ENCODE peak calls at places on chromosomes 12 and 14, in nine cellular contexts. M is cardiac muscle cell, D is ascending aorta, N is lower leg skin, B is HFFc6, Z is psoas muscle, J is tibial nerve, T is mesothelial cell of epicardium, K is glutamatergic neuron. F is an unnamed sample.

GRCh38 chr14:22852599-22852939 is 16.2 kb downstream of the MMP14 start:
- DNase-seq in M (no peak), D (no peak), N (no peak), B (no peak), Z (no peak), J (no peak), T (no peak), K (no peak), F (no peak)

GRCh38 chr14:81471062-81471461 is 62.6 kb downstream of the SEL1L start:
- DNase-seq in M (no peak), D (no peak), N (no peak), B (no peak), Z (no peak), J (no peak), T (no peak), K (no peak), F (no peak)

GRCh38 chr12:77190022-77190421 is 124.7 kb upstream of the E2F7 start:
- DNase-seq in M (no peak), D (no peak), N (no peak), B (peak), Z (no peak), J (no peak), T (no peak), K (no peak), F (no peak)

GRCh38 chr14:64736271-64737131 is 32.3 kb downstream of the PLEKHG3 start:
- DNase-seq in M (no peak), D (no peak), N (no peak), B (no peak), Z (no peak), J (no peak), T (no peak), K (no peak), F (no peak)

GRCh38 chr12:106066051-106066705 is 72.6 kb downstream of the NUAK1 start:
- DNase-seq in M (no peak), D (no peak), N (no peak), B (no peak), Z (no peak), J (no peak), T (no peak), K (no peak), F (no peak)

GRCh38 chr14:21320913-21321312 is 41.0 kb downstream of the RPGRIP1 start:
- DNase-seq in M (no peak), D (no peak), N (no peak), B (no peak), Z (no peak), J (no peak), T (no peak), K (no peak), F (no peak)

GRCh38 chr12:106205208-106206069 is 42.4 kb downstream of the CKAP4 start:
- DNase-seq in M (no peak), D (no peak), N (no peak), B (peak), Z (peak), J (no peak), T (no peak), K (no peak), F (peak)

GRCh38 chr12:13701502-13701901 is 279.9 kb downstream of the GRIN2B start:
- DNase-seq in M (no peak), D (no peak), N (no peak), B (no peak), Z (no peak), J (no peak), T (no peak), K (no peak), F (no peak)

GRCh38 chr12:104058796-104059195 is 5.5 kb upstream of the HCFC2 start:
- DNase-seq in M (no peak), D (no peak), N (no peak), B (no peak), Z (no peak), J (no peak), T (no peak), K (no peak), F (no peak)

GRCh38 chr12:22228022-22228875 is 106.3 kb downstream of the ST8SIA1 start:
- DNase-seq in M (no peak), D (no peak), N (no peak), B (no peak), Z (no peak), J (no peak), T (no peak), K (no peak), F (no peak)

GRCh38 chr12:82470906-82471512 is 112.7 kb downstream of the METTL25 start:
- DNase-seq in M (no peak), D (no peak), N (no peak), B (no peak), Z (no peak), J (no peak), T (no peak), K (no peak), F (no peak)

GRCh38 chr12:12979731-12980259 is 20.3 kb downstream of the HEBP1 start:
- DNase-seq in M (no peak), D (peak), N (no peak), B (peak), Z (no peak), J (no peak), T (no peak), K (no peak), F (no peak)

GRCh38 chr14:89025581-89026236 is 201.3 kb downstream of the TTC8 start:
- DNase-seq in M (no peak), D (no peak), N (peak), B (peak), Z (no peak), J (no peak), T (no peak), K (no peak), F (no peak)

GRCh38 chr12:67720383-67720856 is 71.9 kb downstream of the DYRK2 start:
- DNase-seq in M (no peak), D (no peak), N (no peak), B (peak), Z (peak), J (no peak), T (no peak), K (no peak), F (no peak)

GRCh38 chr12:95208678-95209077 is 8.6 kb downstream of the FGD6 start:
- DNase-seq in M (no peak), D (no peak), N (no peak), B (no peak), Z (no peak), J (no peak), T (no peak), K (no peak), F (no peak)

GRCh38 chr14:94028450-94028826 is 2.3 kb downstream of the OTUB2 start:
- DNase-seq in M (no peak), D (no peak), N (no peak), B (no peak), Z (no peak), J (no peak), T (no peak), K (no peak), F (peak)

GRCh38 chr12:131049569-131050339 is 96.0 kb downstream of the ADGRD1 start:
- DNase-seq in M (no peak), D (no peak), N (no peak), B (no peak), Z (no peak), J (no peak), T (no peak), K (no peak), F (no peak)

GRCh38 chr14:87045241-87045640 is 947.7 kb downstream of the GALC start:
- DNase-seq in M (no peak), D (no peak), N (no peak), B (no peak), Z (no peak), J (no peak), T (no peak), K (no peak), F (no peak)

GRCh38 chr12:130799051-130799450 is 40.0 kb downstream of the STX2 start:
- DNase-seq in M (no peak), D (no peak), N (no peak), B (no peak), Z (no peak), J (no peak), T (no peak), K (no peak), F (no peak)

GRCh38 chr14:65303185-65303901 is 109.2 kb upstream of the FUT8 start:
- DNase-seq in M (no peak), D (no peak), N (no peak), B (peak), Z (no peak), J (no peak), T (no peak), K (no peak), F (peak)

GRCh38 chr12:25014961-25015360 is 66.1 kb upstream of the BCAT1 start:
- DNase-seq in M (no peak), D (no peak), N (no peak), B (no peak), Z (no peak), J (no peak), T (no peak), K (no peak), F (no peak)

GRCh38 chr12:104006929-104007328 is 41.3 kb downstream of the TDG start:
- DNase-seq in M (no peak), D (no peak), N (no peak), B (peak), Z (no peak), J (no peak), T (no peak), K (no peak), F (no peak)

GRCh38 chr12:46514886-46515285 is 142.3 kb upstream of the SLC38A2 start:
- DNase-seq in M (no peak), D (no peak), N (no peak), B (no peak), Z (no peak), J (no peak), T (no peak), K (no peak), F (no peak)

GRCh38 chr12:19850341-19851065 is 411.2 kb downstream of the AEBP2 start:
- DNase-seq in M (no peak), D (peak), N (no peak), B (peak), Z (no peak), J (no peak), T (no peak), K (no peak), F (no peak)

GRCh38 chr12:124667671-124668337 is 100.4 kb upstream of the NCOR2 start:
- DNase-seq in M (no peak), D (no peak), N (no peak), B (no peak), Z (no peak), J (no peak), T (no peak), K (no peak), F (no peak)

GRCh38 chr12:1216560-1216959 is 225.5 kb downstream of the ERC1 start:
- DNase-seq in M (no peak), D (no peak), N (no peak), B (no peak), Z (no peak), J (no peak), T (no peak), K (no peak), F (no peak)

GRCh38 chr14:53295372-53295771 is 142.2 kb upstream of the DDHD1 start:
- DNase-seq in M (no peak), D (no peak), N (no peak), B (no peak), Z (no peak), J (no peak), T (no peak), K (no peak), F (no peak)

GRCh38 chr12:124438415-124439056 is 128.9 kb downstream of the NCOR2 start:
- DNase-seq in M (no peak), D (no peak), N (no peak), B (no peak), Z (no peak), J (no peak), T (no peak), K (no peak), F (peak)

GRCh38 chr12:112738531-112738930 is 53.0 kb upstream of the RPH3A start:
- DNase-seq in M (no peak), D (no peak), N (no peak), B (no peak), Z (no peak), J (no peak), T (no peak), K (no peak), F (no peak)

GRCh38 chr12:106138646-106139421 is at the start of gene NUAK1:
- DNase-seq in M (peak), D (peak), N (peak), B (peak), Z (peak), J (peak), T (peak), K (peak), F (peak)

GRCh38 chr14:101980700-101981099 is 16.3 kb downstream of the DYNC1H1 start:
- DNase-seq in M (no peak), D (peak), N (peak), B (peak), Z (peak), J (no peak), T (no peak), K (no peak), F (peak)

GRCh38 chr12:9660046-9660445 is 9.5 kb upstream of the CLEC2D start:
- DNase-seq in M (no peak), D (no peak), N (no peak), B (no peak), Z (no peak), J (no peak), T (no peak), K (no peak), F (no peak)

GRCh38 chr12:16121953-16122352 is 155.5 kb downstream of the SLC15A5 start:
- DNase-seq in M (no peak), D (no peak), N (no peak), B (no peak), Z (no peak), J (no peak), T (no peak), K (no peak), F (no peak)

GRCh38 chr12:29025936-29026335 is 123.1 kb upstream of the FAR2 start:
- DNase-seq in M (no peak), D (no peak), N (no peak), B (no peak), Z (no peak), J (no peak), T (no peak), K (no peak), F (no peak)

GRCh38 chr12:12725956-12726542 is 8.9 kb downstream of the CDKN1B start:
- DNase-seq in M (no peak), D (no peak), N (no peak), B (no peak), Z (no peak), J (no peak), T (no peak), K (no peak), F (no peak)

GRCh38 chr12:113440947-113441782 is 19.0 kb downstream of the SDSL start:
- DNase-seq in M (peak), D (no peak), N (no peak), B (no peak), Z (no peak), J (no peak), T (no peak), K (no peak), F (no peak)

GRCh38 chr12:105935981-105936380 is 202.8 kb downstream of the NUAK1 start:
- DNase-seq in M (no peak), D (no peak), N (no peak), B (peak), Z (no peak), J (no peak), T (no peak), K (no peak), F (no peak)

DNA sequence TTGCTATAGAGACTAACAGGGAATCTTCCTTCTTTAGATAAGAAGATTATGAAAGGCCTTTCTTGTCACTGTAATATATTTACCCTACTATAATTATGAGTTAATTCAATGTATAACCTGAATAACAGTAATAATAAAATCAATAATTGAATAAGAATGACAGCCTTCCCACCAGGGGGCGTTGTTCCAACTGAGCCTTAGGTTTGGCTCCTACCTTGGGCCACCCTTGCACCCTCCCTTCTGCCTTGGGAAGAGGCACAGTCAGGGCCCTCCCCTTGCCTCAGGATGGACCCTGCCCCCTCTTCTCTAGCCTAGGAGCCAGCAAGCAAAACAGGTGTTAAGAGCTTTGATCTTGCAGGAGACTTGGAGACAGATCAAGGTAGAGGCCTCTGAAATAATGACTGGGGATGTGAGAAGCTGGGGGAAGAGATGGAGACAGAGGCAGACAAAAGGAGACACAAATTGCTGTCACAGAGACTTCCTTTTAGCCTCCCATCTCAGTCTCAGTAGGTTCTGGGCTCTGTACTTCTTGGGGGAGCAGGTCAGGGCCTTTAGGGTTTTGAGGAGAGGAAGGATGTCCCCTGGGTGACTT is 40.1 kb upstream of the CISTR start:
- DNase-seq in M (no peak), D (no peak), N (no peak), B (no peak), Z (no peak), J (no peak), T (no peak), K (peak), F (peak)
- TF ChIP-seq CTCF in M (peak), D (no peak), N (no peak), B (peak), Z (peak), J (peak), T (peak), K (peak), F (peak)

GRCh38 chr14:73949752-73950734 is at the start of the genes COQ6 and FAM161B:
- DNase-seq in M (peak), D (peak), N (peak), B (peak), Z (peak), J (peak), T (peak), K (peak), F (peak)
- TF ChIP-seq CTCF in M (no peak), D (no peak), N (no peak), B (peak), Z (no peak), J (no peak), T (no peak), K (no peak), F (no peak)

DNA sequence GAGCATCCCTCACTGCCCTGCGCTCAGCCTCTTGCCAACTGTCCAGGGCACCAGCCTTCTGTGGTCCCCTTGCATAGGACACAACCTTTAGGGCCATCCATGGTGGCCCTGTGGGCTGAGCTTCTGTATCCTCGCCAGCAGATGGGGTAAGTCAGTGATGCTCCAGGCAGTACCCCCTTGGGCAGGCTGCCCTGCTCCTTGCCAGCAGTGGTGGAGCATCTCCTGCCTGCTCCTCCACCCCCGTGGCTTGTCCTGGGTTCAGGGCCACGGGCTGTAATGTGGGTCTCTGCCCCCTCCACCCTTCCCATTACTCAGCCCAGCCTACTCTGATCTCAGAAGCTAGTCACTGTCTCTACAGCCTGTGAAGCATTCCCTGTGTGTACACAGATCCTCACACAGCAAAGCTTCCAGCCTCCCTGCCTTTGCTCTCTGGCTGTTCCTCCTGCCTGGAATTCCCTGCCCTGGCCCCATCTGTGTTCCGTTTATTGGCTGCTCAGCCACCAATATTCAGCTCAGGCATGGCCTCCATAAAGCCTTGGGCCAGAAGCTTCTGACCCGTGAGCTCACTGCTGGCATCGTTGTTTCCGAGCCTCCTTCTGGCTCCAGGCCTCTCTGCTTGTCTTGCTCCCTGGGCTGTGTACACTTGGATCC is 177.2 kb upstream of the PRMT8 start:
- DNase-seq in M (peak), D (no peak), N (no peak), B (peak), Z (no peak), J (no peak), T (no peak), K (peak), F (peak)
- TF ChIP-seq CTCF in M (peak), D (no peak), N (no peak), B (peak), Z (peak), J (no peak), T (peak), K (peak), F (peak)

GRCh38 chr14:37251778-37252177 is 54.0 kb downstream of the MIPOL1 start:
- DNase-seq in M (no peak), D (no peak), N (no peak), B (no peak), Z (no peak), J (no peak), T (no peak), K (no peak), F (no peak)
- TF ChIP-seq CTCF in M (peak), D (no peak), N (no peak), B (peak), Z (no peak), J (no peak), T (no peak), K (peak), F (peak)

GRCh38 chr12:110932048-110932447 is 11.7 kb upstream of the MYL2 start:
- DNase-seq in M (no peak), D (no peak), N (no peak), B (no peak), Z (no peak), J (no peak), T (no peak), K (peak), F (no peak)
- TF ChIP-seq CTCF in M (peak), D (no peak), N (no peak), B (peak), Z (no peak), J (no peak), T (peak), K (peak), F (no peak)

GRCh38 chr12:65306603-65307501 is 28.4 kb downstream of the MSRB3 start:
- DNase-seq in M (peak), D (no peak), N (no peak), B (peak), Z (peak), J (no peak), T (peak), K (no peak), F (peak)
- TF ChIP-seq CTCF in M (peak), D (peak), N (no peak), B (peak), Z (peak), J (no peak), T (peak), K (peak), F (peak)

GRCh38 chr12:27524839-27525238 is 833 bp downstream of the PPFIBP1 start:
- DNase-seq in M (no peak), D (no peak), N (no peak), B (peak), Z (no peak), J (no peak), T (no peak), K (no peak), F (no peak)
- TF ChIP-seq CTCF in M (peak), D (no peak), N (no peak), B (peak), Z (no peak), J (no peak), T (no peak), K (no peak), F (no peak)

DNA sequence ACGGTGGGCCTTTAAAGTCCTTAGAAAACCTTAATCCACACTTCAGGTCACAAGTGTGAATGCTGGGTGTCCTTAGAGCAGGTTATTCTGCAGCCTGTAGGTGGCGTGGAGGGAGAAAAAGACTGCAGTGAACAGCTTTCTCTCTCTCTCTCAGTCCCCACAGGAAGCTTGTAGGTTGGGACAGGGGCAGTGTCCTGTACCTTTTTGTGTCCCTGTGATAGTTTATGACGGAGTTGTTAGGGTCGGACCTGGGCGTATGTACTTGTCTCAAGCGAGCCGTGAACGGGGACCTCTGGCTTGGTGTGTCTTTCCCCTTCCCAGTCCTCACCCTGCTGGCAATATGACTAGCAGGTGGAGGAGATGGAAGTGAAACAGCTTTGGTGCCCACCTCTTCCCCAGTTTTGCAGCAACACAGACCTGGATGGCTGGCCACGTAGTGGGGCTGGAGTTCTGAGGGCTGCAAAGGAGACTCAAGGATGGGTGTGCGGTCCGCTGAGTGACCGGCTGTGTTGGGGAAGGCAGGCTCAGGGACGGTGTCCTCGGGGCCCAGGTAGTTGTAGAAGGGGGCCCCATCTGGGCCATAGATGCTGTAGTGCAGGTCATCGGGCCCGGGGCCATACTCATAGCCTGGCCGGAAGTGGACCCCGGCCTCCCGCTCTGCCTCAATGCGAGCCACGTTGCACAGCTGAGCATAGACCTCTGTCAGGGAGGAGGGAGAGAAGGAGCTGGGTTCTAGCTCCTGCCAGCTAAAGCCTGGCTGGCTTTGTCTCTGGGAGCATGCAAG is 8.9 kb downstream of the ISCA2 start:
- DNase-seq in M (peak), D (peak), N (no peak), B (peak), Z (no peak), J (no peak), T (no peak), K (peak), F (peak)
- TF ChIP-seq CTCF in M (peak), D (peak), N (no peak), B (peak), Z (peak), J (peak), T (peak), K (peak), F (peak)

F was measured in Calu3.